ENCODE peak calls at places on chromosomes 2 and 18, in four cellular contexts. N is ovary, F is upper lobe of right lung, G is neural progenitor cell. Q is an unnamed sample.

GRCh38 chr2:45169339-45170190 is 160.3 kb upstream of the SIX2 start:
- DNase-seq in G (peak), N (no peak), F (peak), Q (no peak)

GRCh38 chr18:49846263-49846662 is 32.9 kb upstream of the ACAA2 start:
- DNase-seq in N (no peak), F (no peak), G (no peak), Q (no peak)

GRCh38 chr2:9744256-9745004 is 98.8 kb upstream of the TAF1B start:
- DNase-seq in F (no peak), G (no peak), N (no peak), Q (no peak)

GRCh38 chr2:191678437-191679110 is 638 bp downstream of the NABP1 start:
- DNase-seq in G (peak), F (peak), N (peak), Q (peak)

GRCh38 chr2:85959191-85959590 is 70.4 kb upstream of the ST3GAL5 start:
- DNase-seq in G (no peak), F (no peak), N (no peak), Q (no peak)

GRCh38 chr2:98269274-98269673 is 77.0 kb upstream of the CNGA3 start:
- DNase-seq in G (peak), F (no peak), N (no peak), Q (no peak)

GRCh38 chr18:629303-630150 is 27.9 kb upstream of the TYMS start:
- DNase-seq in G (no peak), N (no peak), F (no peak), Q (no peak)

GRCh38 chr2:207505728-207506127 is 24.0 kb upstream of the CREB1 start:
- DNase-seq in G (no peak), N (no peak), F (no peak), Q (no peak)

GRCh38 chr2:30225131-30225762 is 6.1 kb upstream of the LBH start:
- DNase-seq in N (peak), F (no peak), G (peak), Q (peak)

GRCh38 chr2:124639524-124639923 is 614.4 kb downstream of the CNTNAP5 start:
- DNase-seq in G (no peak), N (no peak), F (no peak), Q (no peak)

GRCh38 chr2:155223781-155224406 is 525.4 kb downstream of the KCNJ3 start:
- DNase-seq in G (peak), F (no peak), N (no peak), Q (no peak)

GRCh38 chr2:28163627-28164279 is 228.9 kb upstream of the FOSL2 start:
- DNase-seq in F (no peak), G (no peak), N (no peak), Q (no peak)

GRCh38 chr2:133668547-133668946 is 100.3 kb upstream of the NCKAP5 start:
- DNase-seq in F (no peak), G (no peak), N (no peak), Q (no peak)

GRCh38 chr18:48602759-48603390 is 64.0 kb downstream of the CTIF start:
- DNase-seq in N (no peak), G (no peak), F (no peak), Q (no peak)

GRCh38 chr2:205684871-205685313 is 2.6 kb downstream of the NRP2 start:
- DNase-seq in F (peak), N (peak), G (peak), Q (no peak)

GRCh38 chr2:38925982-38926381 is 36.3 kb downstream of the ARHGEF33 start:
- DNase-seq in G (peak), F (no peak), N (no peak), Q (no peak)

GRCh38 chr2:126678278-126679073 is 22.5 kb downstream of the GYPC start:
- DNase-seq in N (no peak), F (no peak), G (no peak), Q (no peak)

GRCh38 chr2:217277646-217278048 is 417.8 kb upstream of the TNP1 start:
- DNase-seq in F (no peak), N (no peak), G (no peak), Q (no peak)

GRCh38 chr2:17615728-17616351 is 75.3 kb downstream of the VSNL1 start:
- DNase-seq in F (no peak), G (no peak), N (no peak), Q (no peak)

GRCh38 chr2:12105180-12105579 is 358.7 kb downstream of the LPIN1 start:
- DNase-seq in G (no peak), N (no peak), F (no peak), Q (no peak)

GRCh38 chr2:228180126-228181097 is 1.1 kb downstream of the SPHKAP start:
- DNase-seq in F (no peak), G (peak), N (no peak), Q (no peak)

GRCh38 chr18:24659837-24660720 is 199.6 kb downstream of the HRH4 start:
- DNase-seq in F (no peak), G (no peak), N (peak), Q (no peak)

GRCh38 chr2:240595381-240596079 is 9.0 kb downstream of the CAPN10 start:
- DNase-seq in G (peak), F (peak), N (peak), Q (no peak)

GRCh38 chr2:98734823-98735260 is 3.9 kb upstream of the MGAT4A start:
- DNase-seq in N (no peak), G (no peak), F (no peak), Q (no peak)

GRCh38 chr2:189022002-189022401 is 47.8 kb downstream of the COL3A1 start:
- DNase-seq in G (no peak), F (no peak), N (no peak), Q (no peak)

GRCh38 chr2:46270384-46270783 is 26.8 kb upstream of the EPAS1 start:
- DNase-seq in F (no peak), G (no peak), N (no peak), Q (no peak)

GRCh38 chr2:66508358-66509071 is 73.6 kb downstream of the MEIS1 start:
- DNase-seq in N (no peak), F (no peak), G (peak), Q (no peak)

GRCh38 chr2:26245231-26245732 is 543 bp downstream of the HADHB start:
- DNase-seq in N (no peak), F (peak), G (peak), Q (peak)

GRCh38 chr2:29920130-29920577 is 1.2 kb downstream of the ALK start:
- DNase-seq in F (peak), N (peak), G (peak), Q (no peak)

GRCh38 chr2:121170577-121170976 is 114.4 kb downstream of the TFCP2L1 start:
- DNase-seq in N (no peak), F (no peak), G (no peak), Q (no peak)

GRCh38 chr2:121173806-121174205 is 111.2 kb downstream of the TFCP2L1 start:
- DNase-seq in N (no peak), G (no peak), F (no peak), Q (peak)

GRCh38 chr2:121172456-121172855 is 112.5 kb downstream of the TFCP2L1 start:
- DNase-seq in F (no peak), N (no peak), G (no peak), Q (peak)

GRCh38 chr2:121173112-121173511 is 111.9 kb downstream of the TFCP2L1 start:
- DNase-seq in F (no peak), G (no peak), N (no peak), Q (peak)

DNA sequence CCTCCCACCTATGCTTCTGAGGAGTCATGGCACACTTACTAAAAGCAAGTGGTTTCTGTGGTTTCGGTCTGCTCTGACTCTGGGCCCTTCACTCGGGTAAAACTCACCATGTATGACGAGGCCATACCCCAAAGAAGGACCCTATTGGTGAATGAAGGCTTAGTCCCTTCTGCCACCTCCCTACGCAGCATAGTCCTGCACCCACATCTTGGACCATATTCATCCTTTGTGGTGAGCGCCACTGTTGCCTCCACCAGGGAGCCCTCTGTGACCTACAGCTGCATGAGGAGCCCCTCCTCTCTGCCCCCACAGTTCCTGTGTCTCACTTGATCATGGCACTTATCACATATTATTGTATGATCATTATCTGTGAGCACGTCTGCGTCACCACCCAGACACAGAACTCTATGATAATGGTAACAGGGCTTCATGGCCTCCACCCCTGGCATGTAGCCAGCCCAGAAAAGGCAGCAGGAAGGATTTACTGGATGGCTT is 113.3 kb downstream of the TFCP2L1 start:
- DNase-seq in N (no peak), G (no peak), F (no peak), Q (peak)
- H3K27ac ChIP-seq in N (no peak), G (no peak), F (no peak), Q (no peak)

DNA sequence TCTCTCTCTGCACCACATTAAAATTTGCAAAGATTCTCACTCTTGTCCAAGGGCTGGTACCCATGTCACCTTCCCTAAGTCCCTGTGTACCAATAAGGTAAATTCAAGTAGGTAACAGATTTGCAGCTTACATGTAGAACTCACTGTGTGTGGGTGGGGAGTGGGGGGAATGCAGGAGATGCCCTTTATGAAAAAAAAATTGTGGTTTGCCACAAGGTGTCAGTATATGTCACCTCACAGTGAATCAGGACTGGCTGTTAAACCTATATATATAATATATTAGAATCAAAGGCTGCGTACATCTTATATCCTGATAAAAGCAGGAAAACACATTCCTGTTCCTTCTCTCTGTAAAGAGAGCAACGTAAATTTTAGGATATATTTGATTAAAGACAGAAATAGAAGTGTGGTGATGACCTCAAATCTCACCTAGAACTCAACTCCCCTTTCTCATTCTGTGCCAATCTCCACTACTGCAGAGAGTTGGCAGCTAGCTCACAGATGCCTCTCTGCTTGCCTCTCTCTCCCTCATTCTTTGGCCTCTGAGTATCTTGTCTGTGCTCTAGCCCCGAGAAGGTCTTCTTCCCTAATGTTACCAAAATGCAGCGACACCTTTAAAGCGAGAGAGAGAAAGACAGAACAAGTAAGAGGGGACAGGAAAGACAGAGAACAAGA is 529 bp downstream of the XDH start:
- DNase-seq in F (no peak), G (peak), N (no peak), Q (no peak)
- TF ChIP-seq CTCF in F (no peak), G (peak), N (no peak), Q (no peak)

GRCh38 chr18:3135536-3135935 is 84.2 kb downstream of the MYOM1 start:
- DNase-seq in F (no peak), G (no peak), N (no peak), Q (no peak)

GRCh38 chr18:3140986-3141639 is 78.7 kb downstream of the MYOM1 start:
- DNase-seq in G (no peak), N (no peak), F (no peak), Q (no peak)

GRCh38 chr18:3139406-3139805 is 80.4 kb downstream of the MYOM1 start:
- DNase-seq in F (no peak), G (no peak), N (no peak), Q (no peak)

GRCh38 chr18:3140342-3140741 is 79.4 kb downstream of the MYOM1 start:
- DNase-seq in G (no peak), F (no peak), N (no peak), Q (no peak)

GRCh38 chr18:3138274-3138975 is 81.3 kb downstream of the MYOM1 start:
- DNase-seq in F (no peak), N (no peak), G (no peak), Q (no peak)
- H3K27ac ChIP-seq in F (no peak), N (no peak), G (no peak), Q (no peak)

GRCh38 chr18:76721207-76721996 is 101.0 kb upstream of the ZNF236 start:
- DNase-seq in F (no peak), N (no peak), G (no peak), Q (peak)

GRCh38 chr18:76725445-76725844 is 96.9 kb upstream of the ZNF236 start:
- DNase-seq in G (no peak), N (no peak), F (no peak), Q (no peak)

GRCh38 chr18:76727589-76727988 is 94.8 kb upstream of the ZNF236 start:
- DNase-seq in F (no peak), G (no peak), N (no peak), Q (no peak)

GRCh38 chr18:76720683-76721082 is 101.7 kb upstream of the ZNF236 start:
- DNase-seq in F (no peak), G (no peak), N (no peak), Q (peak)

DNA sequence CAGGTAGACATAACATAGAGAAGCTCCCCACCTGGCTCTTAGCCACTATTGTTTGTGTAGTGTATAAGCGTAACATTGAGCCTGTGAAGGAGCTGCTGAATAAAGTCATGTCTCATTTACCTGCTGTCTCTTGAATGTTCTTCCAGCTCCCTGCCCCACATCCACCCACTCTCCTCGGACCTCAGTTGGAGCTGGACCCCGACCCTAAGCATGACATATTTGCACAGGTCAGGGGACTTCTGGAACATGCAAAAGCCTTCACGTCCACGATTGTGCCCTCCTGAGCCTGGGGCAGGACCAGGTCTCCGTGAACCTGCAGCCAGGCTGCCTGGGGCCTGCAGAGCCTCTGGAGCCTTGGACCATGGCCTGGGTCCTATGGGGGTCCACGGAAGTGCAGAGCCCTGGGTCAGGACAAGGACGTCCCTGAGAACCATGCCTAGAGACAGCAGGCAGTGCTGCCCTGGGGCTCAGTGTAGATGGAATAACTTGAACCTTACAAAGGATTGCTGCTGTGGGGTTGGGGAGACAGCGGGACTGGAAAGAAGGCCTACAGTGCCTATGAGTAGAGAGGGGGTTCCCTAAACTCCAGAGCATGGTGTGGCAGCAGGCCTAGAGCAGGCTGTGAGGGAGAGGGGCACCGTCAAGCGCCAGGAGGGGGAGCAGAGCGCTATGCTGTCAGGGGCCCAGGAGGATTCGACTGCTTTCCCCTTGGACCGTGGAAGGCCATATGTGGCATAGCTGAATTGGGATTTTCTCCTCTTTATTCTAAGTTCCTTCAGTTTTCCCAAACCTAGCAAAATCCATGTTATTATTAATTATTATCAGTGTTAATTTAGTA is 99.9 kb upstream of the ZNF236 start:
- DNase-seq in F (no peak), G (no peak), N (no peak), Q (no peak)
- TF ChIP-seq CTCF in F (no peak), G (no peak), N (no peak), Q (no peak)

GRCh38 chr2:175356901-175357300 is 175.4 kb upstream of the ATP5MC3 start:
- DNase-seq in N (no peak), F (no peak), G (no peak), Q (no peak)
- H3K27ac ChIP-seq in N (no peak), F (no peak), G (no peak), Q (no peak)